ENCODE peak calls at places on chromosomes 11 and 22, in ten cellular contexts. One of them, this sample, is unnamed.

GRCh38 chr11:114154271-114155047 is 94.9 kb downstream of the ZBTB16 start:
- DNase-seq in transverse colon: no peak
- DNase-seq in stimulated activated CD8-positive, alpha-beta memory T cell treated with anti-CD3 and anti-CD28 coated beads, Interleukin-15, amount 100 ng/mL, for 24 hours: no peak
- DNase-seq in stimulated activated CD4-positive, alpha-beta T cell treated with anti-CD3 and anti-CD28 coated beads, Interleukin-2, amount 100 ng/mL, for 48 hours: no peak
- DNase-seq in PC-3: no peak
- DNase-seq in LHCN-M2: peak
- DNase-seq in activated CD4-positive, CD25-positive, alpha-beta regulatory T cell treated with anti-CD3 and anti-CD28 coated beads, Interleukin-2, amount 50 U/mL, for 72 hours: no peak
- DNase-seq in neural progenitor cell: no peak
- DNase-seq in NCI-H1092 treated with DMSO at 0.1 percent for 48 hours: no peak
- DNase-seq in NCI-H187 treated with DMSO at 0.1 percent for 48 hours: no peak
- DNase-seq in this sample: no peak

GRCh38 chr11:47837929-47838328 is 10.2 kb downstream of the NUP160 start:
- DNase-seq in LHCN-M2: no peak
- DNase-seq in stimulated activated CD8-positive, alpha-beta memory T cell treated with anti-CD3 and anti-CD28 coated beads, Interleukin-15, amount 100 ng/mL, for 24 hours: no peak
- DNase-seq in stimulated activated CD4-positive, alpha-beta T cell treated with anti-CD3 and anti-CD28 coated beads, Interleukin-2, amount 100 ng/mL, for 48 hours: no peak
- DNase-seq in activated CD4-positive, CD25-positive, alpha-beta regulatory T cell treated with anti-CD3 and anti-CD28 coated beads, Interleukin-2, amount 50 U/mL, for 72 hours: no peak
- DNase-seq in PC-3: no peak
- DNase-seq in NCI-H1092 treated with DMSO at 0.1 percent for 48 hours: no peak
- DNase-seq in NCI-H187 treated with DMSO at 0.1 percent for 48 hours: no peak
- DNase-seq in transverse colon: no peak
- DNase-seq in neural progenitor cell: no peak
- DNase-seq in this sample: no peak

GRCh38 chr22:26476705-26477340 is 6.8 kb downstream of the HPS4 start:
- DNase-seq in neural progenitor cell: no peak
- DNase-seq in LHCN-M2: peak
- DNase-seq in stimulated activated CD4-positive, alpha-beta T cell treated with anti-CD3 and anti-CD28 coated beads, Interleukin-2, amount 100 ng/mL, for 48 hours: no peak
- DNase-seq in stimulated activated CD8-positive, alpha-beta memory T cell treated with anti-CD3 and anti-CD28 coated beads, Interleukin-15, amount 100 ng/mL, for 24 hours: no peak
- DNase-seq in activated CD4-positive, CD25-positive, alpha-beta regulatory T cell treated with anti-CD3 and anti-CD28 coated beads, Interleukin-2, amount 50 U/mL, for 72 hours: no peak
- DNase-seq in transverse colon: no peak
- DNase-seq in NCI-H1092 treated with DMSO at 0.1 percent for 48 hours: no peak
- DNase-seq in NCI-H187 treated with DMSO at 0.1 percent for 48 hours: no peak
- DNase-seq in PC-3: no peak
- DNase-seq in this sample: peak

GRCh38 chr11:63610604-63611394 is 3.4 kb downstream of the PLAAT3 start:
- DNase-seq in transverse colon: no peak
- DNase-seq in LHCN-M2: no peak
- DNase-seq in PC-3: no peak
- DNase-seq in neural progenitor cell: peak
- DNase-seq in stimulated activated CD8-positive, alpha-beta memory T cell treated with anti-CD3 and anti-CD28 coated beads, Interleukin-15, amount 100 ng/mL, for 24 hours: no peak
- DNase-seq in NCI-H187 treated with DMSO at 0.1 percent for 48 hours: peak
- DNase-seq in stimulated activated CD4-positive, alpha-beta T cell treated with anti-CD3 and anti-CD28 coated beads, Interleukin-2, amount 100 ng/mL, for 48 hours: no peak
- DNase-seq in NCI-H1092 treated with DMSO at 0.1 percent for 48 hours: peak
- DNase-seq in activated CD4-positive, CD25-positive, alpha-beta regulatory T cell treated with anti-CD3 and anti-CD28 coated beads, Interleukin-2, amount 50 U/mL, for 72 hours: no peak
- DNase-seq in this sample: peak

GRCh38 chr11:64621283-64622019 is 30.4 kb downstream of the SLC22A12 start:
- DNase-seq in neural progenitor cell: no peak
- DNase-seq in NCI-H187 treated with DMSO at 0.1 percent for 48 hours: no peak
- DNase-seq in stimulated activated CD8-positive, alpha-beta memory T cell treated with anti-CD3 and anti-CD28 coated beads, Interleukin-15, amount 100 ng/mL, for 24 hours: no peak
- DNase-seq in NCI-H1092 treated with DMSO at 0.1 percent for 48 hours: no peak
- DNase-seq in stimulated activated CD4-positive, alpha-beta T cell treated with anti-CD3 and anti-CD28 coated beads, Interleukin-2, amount 100 ng/mL, for 48 hours: no peak
- DNase-seq in LHCN-M2: no peak
- DNase-seq in transverse colon: no peak
- DNase-seq in activated CD4-positive, CD25-positive, alpha-beta regulatory T cell treated with anti-CD3 and anti-CD28 coated beads, Interleukin-2, amount 50 U/mL, for 72 hours: no peak
- DNase-seq in PC-3: no peak
- DNase-seq in this sample: no peak

GRCh38 chr11:80365315-80365714 is 924.5 kb upstream of the TENM4 start:
- DNase-seq in stimulated activated CD8-positive, alpha-beta memory T cell treated with anti-CD3 and anti-CD28 coated beads, Interleukin-15, amount 100 ng/mL, for 24 hours: no peak
- DNase-seq in NCI-H1092 treated with DMSO at 0.1 percent for 48 hours: no peak
- DNase-seq in LHCN-M2: no peak
- DNase-seq in neural progenitor cell: peak
- DNase-seq in stimulated activated CD4-positive, alpha-beta T cell treated with anti-CD3 and anti-CD28 coated beads, Interleukin-2, amount 100 ng/mL, for 48 hours: no peak
- DNase-seq in transverse colon: no peak
- DNase-seq in PC-3: no peak
- DNase-seq in activated CD4-positive, CD25-positive, alpha-beta regulatory T cell treated with anti-CD3 and anti-CD28 coated beads, Interleukin-2, amount 50 U/mL, for 72 hours: no peak
- DNase-seq in NCI-H187 treated with DMSO at 0.1 percent for 48 hours: no peak
- DNase-seq in this sample: peak

GRCh38 chr22:44180706-44181032 is at the start of gene PARVG:
- DNase-seq in stimulated activated CD8-positive, alpha-beta memory T cell treated with anti-CD3 and anti-CD28 coated beads, Interleukin-15, amount 100 ng/mL, for 24 hours: no peak
- DNase-seq in PC-3: peak
- DNase-seq in stimulated activated CD4-positive, alpha-beta T cell treated with anti-CD3 and anti-CD28 coated beads, Interleukin-2, amount 100 ng/mL, for 48 hours: no peak
- DNase-seq in activated CD4-positive, CD25-positive, alpha-beta regulatory T cell treated with anti-CD3 and anti-CD28 coated beads, Interleukin-2, amount 50 U/mL, for 72 hours: no peak
- DNase-seq in NCI-H187 treated with DMSO at 0.1 percent for 48 hours: no peak
- DNase-seq in LHCN-M2: no peak
- DNase-seq in NCI-H1092 treated with DMSO at 0.1 percent for 48 hours: no peak
- DNase-seq in neural progenitor cell: no peak
- DNase-seq in transverse colon: peak
- DNase-seq in this sample: no peak

GRCh38 chr22:49216579-49216978 is 611.1 kb downstream of the BRD1 start:
- DNase-seq in LHCN-M2: no peak
- DNase-seq in NCI-H1092 treated with DMSO at 0.1 percent for 48 hours: no peak
- DNase-seq in stimulated activated CD8-positive, alpha-beta memory T cell treated with anti-CD3 and anti-CD28 coated beads, Interleukin-15, amount 100 ng/mL, for 24 hours: no peak
- DNase-seq in NCI-H187 treated with DMSO at 0.1 percent for 48 hours: no peak
- DNase-seq in stimulated activated CD4-positive, alpha-beta T cell treated with anti-CD3 and anti-CD28 coated beads, Interleukin-2, amount 100 ng/mL, for 48 hours: no peak
- DNase-seq in activated CD4-positive, CD25-positive, alpha-beta regulatory T cell treated with anti-CD3 and anti-CD28 coated beads, Interleukin-2, amount 50 U/mL, for 72 hours: peak
- DNase-seq in PC-3: no peak
- DNase-seq in neural progenitor cell: no peak
- DNase-seq in transverse colon: peak
- DNase-seq in this sample: no peak

GRCh38 chr22:31099386-31099785 is 8.0 kb downstream of the SELENOM start:
- DNase-seq in activated CD4-positive, CD25-positive, alpha-beta regulatory T cell treated with anti-CD3 and anti-CD28 coated beads, Interleukin-2, amount 50 U/mL, for 72 hours: no peak
- DNase-seq in LHCN-M2: no peak
- DNase-seq in PC-3: no peak
- DNase-seq in stimulated activated CD8-positive, alpha-beta memory T cell treated with anti-CD3 and anti-CD28 coated beads, Interleukin-15, amount 100 ng/mL, for 24 hours: no peak
- DNase-seq in stimulated activated CD4-positive, alpha-beta T cell treated with anti-CD3 and anti-CD28 coated beads, Interleukin-2, amount 100 ng/mL, for 48 hours: no peak
- DNase-seq in NCI-H187 treated with DMSO at 0.1 percent for 48 hours: no peak
- DNase-seq in neural progenitor cell: no peak
- DNase-seq in transverse colon: no peak
- DNase-seq in NCI-H1092 treated with DMSO at 0.1 percent for 48 hours: no peak
- DNase-seq in this sample: no peak

GRCh38 chr11:134412508-134413333 is 679 bp upstream of the B3GAT1 start:
- DNase-seq in stimulated activated CD8-positive, alpha-beta memory T cell treated with anti-CD3 and anti-CD28 coated beads, Interleukin-15, amount 100 ng/mL, for 24 hours: no peak
- DNase-seq in LHCN-M2: no peak
- DNase-seq in neural progenitor cell: peak
- DNase-seq in transverse colon: peak
- DNase-seq in PC-3: no peak
- DNase-seq in activated CD4-positive, CD25-positive, alpha-beta regulatory T cell treated with anti-CD3 and anti-CD28 coated beads, Interleukin-2, amount 50 U/mL, for 72 hours: no peak
- DNase-seq in stimulated activated CD4-positive, alpha-beta T cell treated with anti-CD3 and anti-CD28 coated beads, Interleukin-2, amount 100 ng/mL, for 48 hours: no peak
- DNase-seq in NCI-H1092 treated with DMSO at 0.1 percent for 48 hours: peak
- DNase-seq in NCI-H187 treated with DMSO at 0.1 percent for 48 hours: no peak
- DNase-seq in this sample: peak

GRCh38 chr22:24471570-24471969 is 23.6 kb upstream of the UPB1 start:
- DNase-seq in stimulated activated CD4-positive, alpha-beta T cell treated with anti-CD3 and anti-CD28 coated beads, Interleukin-2, amount 100 ng/mL, for 48 hours: no peak
- DNase-seq in activated CD4-positive, CD25-positive, alpha-beta regulatory T cell treated with anti-CD3 and anti-CD28 coated beads, Interleukin-2, amount 50 U/mL, for 72 hours: no peak
- DNase-seq in PC-3: no peak
- DNase-seq in NCI-H1092 treated with DMSO at 0.1 percent for 48 hours: no peak
- DNase-seq in stimulated activated CD8-positive, alpha-beta memory T cell treated with anti-CD3 and anti-CD28 coated beads, Interleukin-15, amount 100 ng/mL, for 24 hours: no peak
- DNase-seq in neural progenitor cell: no peak
- DNase-seq in NCI-H187 treated with DMSO at 0.1 percent for 48 hours: no peak
- DNase-seq in transverse colon: no peak
- DNase-seq in LHCN-M2: peak
- DNase-seq in this sample: peak